ENCODE peak calls at places on chromosomes 16 and 17, in nine cellular contexts. One of them, this sample, is unnamed.

GRCh38 chr16:67907397-67907796 is 14.3 kb downstream of the PSKH1 start:
- DNase-seq in CD4-positive, CD25-positive, alpha-beta regulatory T cell: no peak
- DNase-seq in IMR-90: no peak
- DNase-seq in AG04450: no peak
- DNase-seq in bronchial epithelial cell: no peak
- DNase-seq in right atrium auricular region: no peak
- DNase-seq in pancreas: no peak
- DNase-seq in lower leg skin: no peak
- DNase-seq in cardiac muscle cell: no peak
- DNase-seq in this sample: no peak

GRCh38 chr17:28926786-28927185 is 23.9 kb upstream of the DHRS13 start:
- DNase-seq in AG04450: no peak
- DNase-seq in pancreas: no peak
- DNase-seq in CD4-positive, CD25-positive, alpha-beta regulatory T cell: no peak
- DNase-seq in lower leg skin: no peak
- DNase-seq in bronchial epithelial cell: no peak
- DNase-seq in right atrium auricular region: no peak
- DNase-seq in cardiac muscle cell: no peak
- DNase-seq in IMR-90: no peak
- DNase-seq in this sample: no peak

GRCh38 chr16:23276821-23277220 is 25.3 kb upstream of the SCNN1B start:
- DNase-seq in bronchial epithelial cell: no peak
- DNase-seq in CD4-positive, CD25-positive, alpha-beta regulatory T cell: no peak
- DNase-seq in AG04450: no peak
- DNase-seq in IMR-90: no peak
- DNase-seq in lower leg skin: no peak
- DNase-seq in pancreas: no peak
- DNase-seq in cardiac muscle cell: no peak
- DNase-seq in right atrium auricular region: no peak
- DNase-seq in this sample: no peak

GRCh38 chr16:17606460-17606859 is 135.7 kb upstream of the XYLT1 start:
- DNase-seq in cardiac muscle cell: no peak
- DNase-seq in bronchial epithelial cell: no peak
- DNase-seq in IMR-90: no peak
- DNase-seq in lower leg skin: no peak
- DNase-seq in right atrium auricular region: no peak
- DNase-seq in CD4-positive, CD25-positive, alpha-beta regulatory T cell: no peak
- DNase-seq in AG04450: no peak
- DNase-seq in pancreas: no peak
- DNase-seq in this sample: no peak

GRCh38 chr17:49515196-49515770 is 20.2 kb downstream of the NGFR start:
- DNase-seq in cardiac muscle cell: peak
- DNase-seq in bronchial epithelial cell: peak
- DNase-seq in IMR-90: peak
- DNase-seq in right atrium auricular region: peak
- DNase-seq in pancreas: peak
- DNase-seq in AG04450: peak
- DNase-seq in CD4-positive, CD25-positive, alpha-beta regulatory T cell: no peak
- DNase-seq in lower leg skin: peak
- DNase-seq in this sample: peak

GRCh38 chr17:9932481-9932880 is 27.4 kb upstream of the RCVRN start:
- DNase-seq in right atrium auricular region: no peak
- DNase-seq in AG04450: no peak
- DNase-seq in IMR-90: peak
- DNase-seq in lower leg skin: no peak
- DNase-seq in pancreas: no peak
- DNase-seq in CD4-positive, CD25-positive, alpha-beta regulatory T cell: no peak
- DNase-seq in cardiac muscle cell: peak
- DNase-seq in bronchial epithelial cell: no peak
- DNase-seq in this sample: no peak

GRCh38 chr16:75537795-75538194 is 1.9 kb upstream of the CHST5 start:
- DNase-seq in right atrium auricular region: no peak
- DNase-seq in pancreas: no peak
- DNase-seq in lower leg skin: no peak
- DNase-seq in bronchial epithelial cell: no peak
- DNase-seq in cardiac muscle cell: no peak
- DNase-seq in IMR-90: no peak
- DNase-seq in AG04450: no peak
- DNase-seq in CD4-positive, CD25-positive, alpha-beta regulatory T cell: no peak
- DNase-seq in this sample: no peak

GRCh38 chr16:72467157-72467759 is 295.3 kb upstream of the PMFBP1 start:
- DNase-seq in bronchial epithelial cell: peak
- DNase-seq in IMR-90: peak
- DNase-seq in right atrium auricular region: no peak
- DNase-seq in CD4-positive, CD25-positive, alpha-beta regulatory T cell: peak
- DNase-seq in AG04450: peak
- DNase-seq in pancreas: no peak
- DNase-seq in lower leg skin: no peak
- DNase-seq in cardiac muscle cell: peak
- DNase-seq in this sample: no peak

GRCh38 chr16:72105978-72106377 is 12.3 kb downstream of the DHX38 start:
- DNase-seq in AG04450: no peak
- DNase-seq in pancreas: no peak
- DNase-seq in cardiac muscle cell: no peak
- DNase-seq in CD4-positive, CD25-positive, alpha-beta regulatory T cell: no peak
- DNase-seq in lower leg skin: no peak
- DNase-seq in bronchial epithelial cell: no peak
- DNase-seq in right atrium auricular region: no peak
- DNase-seq in IMR-90: no peak
- DNase-seq in this sample: no peak

GRCh38 chr17:74181341-74181740 is 22.1 kb upstream of the RPL38 start:
- DNase-seq in lower leg skin: no peak
- DNase-seq in IMR-90: no peak
- DNase-seq in cardiac muscle cell: no peak
- DNase-seq in pancreas: no peak
- DNase-seq in bronchial epithelial cell: no peak
- DNase-seq in AG04450: no peak
- DNase-seq in CD4-positive, CD25-positive, alpha-beta regulatory T cell: no peak
- DNase-seq in right atrium auricular region: no peak
- DNase-seq in this sample: peak

GRCh38 chr16:20026673-20027072 is 47.0 kb downstream of the GPR139 start:
- DNase-seq in bronchial epithelial cell: no peak
- DNase-seq in pancreas: no peak
- DNase-seq in IMR-90: no peak
- DNase-seq in AG04450: no peak
- DNase-seq in CD4-positive, CD25-positive, alpha-beta regulatory T cell: no peak
- DNase-seq in lower leg skin: no peak
- DNase-seq in cardiac muscle cell: no peak
- DNase-seq in right atrium auricular region: no peak
- DNase-seq in this sample: no peak

GRCh38 chr16:49514391-49514980 is 140.9 kb downstream of the C16orf78 start:
- DNase-seq in CD4-positive, CD25-positive, alpha-beta regulatory T cell: no peak
- DNase-seq in pancreas: no peak
- DNase-seq in bronchial epithelial cell: no peak
- DNase-seq in right atrium auricular region: no peak
- DNase-seq in AG04450: no peak
- DNase-seq in IMR-90: no peak
- DNase-seq in cardiac muscle cell: no peak
- DNase-seq in lower leg skin: no peak
- DNase-seq in this sample: peak

GRCh38 chr17:28579526-28579925 is 2.8 kb upstream of the ALDOC start:
- DNase-seq in bronchial epithelial cell: no peak
- DNase-seq in IMR-90: no peak
- DNase-seq in pancreas: no peak
- DNase-seq in right atrium auricular region: no peak
- DNase-seq in lower leg skin: no peak
- DNase-seq in CD4-positive, CD25-positive, alpha-beta regulatory T cell: no peak
- DNase-seq in cardiac muscle cell: no peak
- DNase-seq in AG04450: no peak
- DNase-seq in this sample: no peak

GRCh38 chr16:87053016-87053982 is 263.9 kb downstream of the C16orf95 start:
- DNase-seq in CD4-positive, CD25-positive, alpha-beta regulatory T cell: no peak
- DNase-seq in bronchial epithelial cell: no peak
- DNase-seq in AG04450: no peak
- DNase-seq in lower leg skin: no peak
- DNase-seq in pancreas: no peak
- DNase-seq in right atrium auricular region: no peak
- DNase-seq in cardiac muscle cell: no peak
- DNase-seq in IMR-90: no peak
- DNase-seq in this sample: no peak

GRCh38 chr16:12358898-12359297 is 382.4 kb downstream of the SNX29 start:
- DNase-seq in IMR-90: no peak
- DNase-seq in AG04450: no peak
- DNase-seq in cardiac muscle cell: no peak
- DNase-seq in pancreas: no peak
- DNase-seq in right atrium auricular region: no peak
- DNase-seq in CD4-positive, CD25-positive, alpha-beta regulatory T cell: no peak
- DNase-seq in bronchial epithelial cell: no peak
- DNase-seq in lower leg skin: no peak
- DNase-seq in this sample: no peak

GRCh38 chr16:87713469-87714229 is 52.1 kb downstream of the KLHDC4 start:
- DNase-seq in lower leg skin: no peak
- DNase-seq in bronchial epithelial cell: no peak
- DNase-seq in right atrium auricular region: no peak
- DNase-seq in pancreas: no peak
- DNase-seq in CD4-positive, CD25-positive, alpha-beta regulatory T cell: peak
- DNase-seq in cardiac muscle cell: no peak
- DNase-seq in IMR-90: no peak
- DNase-seq in AG04450: no peak
- DNase-seq in this sample: no peak

GRCh38 chr16:30085247-30085646 is 6.5 kb downstream of the TBX6 start:
- DNase-seq in cardiac muscle cell: no peak
- DNase-seq in right atrium auricular region: no peak
- DNase-seq in pancreas: peak
- DNase-seq in bronchial epithelial cell: no peak
- DNase-seq in CD4-positive, CD25-positive, alpha-beta regulatory T cell: no peak
- DNase-seq in IMR-90: no peak
- DNase-seq in AG04450: no peak
- DNase-seq in lower leg skin: no peak
- DNase-seq in this sample: peak

GRCh38 chr16:57167951-57168350 is 17.9 kb downstream of the PSME3IP1 start:
- DNase-seq in AG04450: peak
- DNase-seq in IMR-90: peak
- DNase-seq in right atrium auricular region: no peak
- DNase-seq in cardiac muscle cell: peak
- DNase-seq in pancreas: no peak
- DNase-seq in lower leg skin: no peak
- DNase-seq in CD4-positive, CD25-positive, alpha-beta regulatory T cell: peak
- DNase-seq in bronchial epithelial cell: peak
- DNase-seq in this sample: no peak

GRCh38 chr16:88070989-88071625 is 119.9 kb downstream of the BANP start:
- DNase-seq in lower leg skin: no peak
- DNase-seq in right atrium auricular region: no peak
- DNase-seq in cardiac muscle cell: no peak
- DNase-seq in bronchial epithelial cell: no peak
- DNase-seq in pancreas: no peak
- DNase-seq in CD4-positive, CD25-positive, alpha-beta regulatory T cell: no peak
- DNase-seq in IMR-90: no peak
- DNase-seq in AG04450: no peak
- DNase-seq in this sample: peak

GRCh38 chr17:79023180-79023705 is 726 bp upstream of the C1QTNF1 start:
- DNase-seq in CD4-positive, CD25-positive, alpha-beta regulatory T cell: no peak
- DNase-seq in right atrium auricular region: no peak
- DNase-seq in IMR-90: no peak
- DNase-seq in AG04450: no peak
- DNase-seq in lower leg skin: no peak
- DNase-seq in bronchial epithelial cell: no peak
- DNase-seq in cardiac muscle cell: peak
- DNase-seq in pancreas: no peak
- DNase-seq in this sample: peak
- H3K4me3 ChIP-seq in CD4-positive, CD25-positive, alpha-beta regulatory T cell: no peak
- H3K4me3 ChIP-seq in right atrium auricular region: peak
- H3K4me3 ChIP-seq in IMR-90: no peak
- H3K4me3 ChIP-seq in AG04450: no peak
- H3K4me3 ChIP-seq in lower leg skin: no peak
- H3K4me3 ChIP-seq in bronchial epithelial cell: no peak
- H3K4me3 ChIP-seq in cardiac muscle cell: no peak
- H3K4me3 ChIP-seq in pancreas: no peak
- H3K4me3 ChIP-seq in this sample: no peak

GRCh38 chr17:81902653-81903414 is 796 bp downstream of the NPB start:
- DNase-seq in IMR-90: no peak
- DNase-seq in right atrium auricular region: no peak
- DNase-seq in pancreas: peak
- DNase-seq in bronchial epithelial cell: no peak
- DNase-seq in lower leg skin: no peak
- DNase-seq in AG04450: no peak
- DNase-seq in CD4-positive, CD25-positive, alpha-beta regulatory T cell: peak
- DNase-seq in cardiac muscle cell: no peak
- DNase-seq in this sample: peak
- H3K4me3 ChIP-seq in IMR-90: no peak
- H3K4me3 ChIP-seq in right atrium auricular region: no peak
- H3K4me3 ChIP-seq in pancreas: peak
- H3K4me3 ChIP-seq in bronchial epithelial cell: no peak
- H3K4me3 ChIP-seq in lower leg skin: no peak
- H3K4me3 ChIP-seq in AG04450: peak
- H3K4me3 ChIP-seq in CD4-positive, CD25-positive, alpha-beta regulatory T cell: no peak
- H3K4me3 ChIP-seq in cardiac muscle cell: no peak
- H3K4me3 ChIP-seq in this sample: no peak

GRCh38 chr16:89355686-89356085 is 134.7 kb downstream of the ANKRD11 start:
- DNase-seq in CD4-positive, CD25-positive, alpha-beta regulatory T cell: no peak
- DNase-seq in cardiac muscle cell: no peak
- DNase-seq in lower leg skin: no peak
- DNase-seq in IMR-90: no peak
- DNase-seq in AG04450: no peak
- DNase-seq in pancreas: no peak
- DNase-seq in bronchial epithelial cell: no peak
- DNase-seq in right atrium auricular region: no peak
- DNase-seq in this sample: peak
- H3K4me3 ChIP-seq in CD4-positive, CD25-positive, alpha-beta regulatory T cell: no peak
- H3K4me3 ChIP-seq in cardiac muscle cell: no peak
- H3K4me3 ChIP-seq in lower leg skin: no peak
- H3K4me3 ChIP-seq in IMR-90: no peak
- H3K4me3 ChIP-seq in AG04450: no peak
- H3K4me3 ChIP-seq in pancreas: no peak
- H3K4me3 ChIP-seq in bronchial epithelial cell: no peak
- H3K4me3 ChIP-seq in right atrium auricular region: no peak
- H3K4me3 ChIP-seq in this sample: no peak

GRCh38 chr16:83404261-83404660 is 403.5 kb upstream of the HSBP1 start:
- DNase-seq in bronchial epithelial cell: no peak
- DNase-seq in right atrium auricular region: no peak
- DNase-seq in pancreas: no peak
- DNase-seq in lower leg skin: no peak
- DNase-seq in IMR-90: no peak
- DNase-seq in AG04450: no peak
- DNase-seq in cardiac muscle cell: no peak
- DNase-seq in CD4-positive, CD25-positive, alpha-beta regulatory T cell: no peak
- DNase-seq in this sample: no peak

GRCh38 chr16:83402969-83403368 is 404.8 kb upstream of the HSBP1 start:
- DNase-seq in lower leg skin: no peak
- DNase-seq in right atrium auricular region: no peak
- DNase-seq in pancreas: no peak
- DNase-seq in AG04450: no peak
- DNase-seq in cardiac muscle cell: peak
- DNase-seq in bronchial epithelial cell: peak
- DNase-seq in CD4-positive, CD25-positive, alpha-beta regulatory T cell: no peak
- DNase-seq in IMR-90: peak
- DNase-seq in this sample: no peak

GRCh38 chr16:83402160-83402794 is 405.5 kb upstream of the HSBP1 start:
- DNase-seq in pancreas: no peak
- DNase-seq in right atrium auricular region: no peak
- DNase-seq in bronchial epithelial cell: peak
- DNase-seq in AG04450: no peak
- DNase-seq in IMR-90: peak
- DNase-seq in lower leg skin: no peak
- DNase-seq in cardiac muscle cell: no peak
- DNase-seq in CD4-positive, CD25-positive, alpha-beta regulatory T cell: no peak
- DNase-seq in this sample: no peak

GRCh38 chr16:83400234-83400633 is 407.5 kb upstream of the HSBP1 start:
- DNase-seq in AG04450: no peak
- DNase-seq in cardiac muscle cell: peak
- DNase-seq in lower leg skin: no peak
- DNase-seq in bronchial epithelial cell: no peak
- DNase-seq in right atrium auricular region: no peak
- DNase-seq in pancreas: no peak
- DNase-seq in IMR-90: no peak
- DNase-seq in CD4-positive, CD25-positive, alpha-beta regulatory T cell: no peak
- DNase-seq in this sample: no peak

GRCh38 chr16:83403751-83404150 is 404.0 kb upstream of the HSBP1 start:
- DNase-seq in lower leg skin: no peak
- DNase-seq in IMR-90: peak
- DNase-seq in bronchial epithelial cell: peak
- DNase-seq in right atrium auricular region: no peak
- DNase-seq in cardiac muscle cell: peak
- DNase-seq in AG04450: no peak
- DNase-seq in pancreas: no peak
- DNase-seq in CD4-positive, CD25-positive, alpha-beta regulatory T cell: no peak
- DNase-seq in this sample: no peak
- H3K4me3 ChIP-seq in lower leg skin: no peak
- H3K4me3 ChIP-seq in IMR-90: no peak
- H3K4me3 ChIP-seq in bronchial epithelial cell: no peak
- H3K4me3 ChIP-seq in right atrium auricular region: no peak
- H3K4me3 ChIP-seq in cardiac muscle cell: no peak
- H3K4me3 ChIP-seq in AG04450: no peak
- H3K4me3 ChIP-seq in pancreas: no peak
- H3K4me3 ChIP-seq in CD4-positive, CD25-positive, alpha-beta regulatory T cell: no peak
- H3K4me3 ChIP-seq in this sample: no peak